ENCODE peak calls at places on chromosomes 6 and 20, in eight cellular contexts. F is tibial artery, S is substantia nigra, E is spleen, I is prostate gland, D is endodermal cell, Y is tibial nerve, H is HCT116. V is an unnamed sample.

GRCh38 chr6:122620902-122621301 is 10.7 kb downstream of the PKIB start:
- DNase-seq in D (no peak), I (no peak), F (no peak), S (no peak), H (peak; percentile 34), Y (no peak), E (no peak), V (no peak)

GRCh38 chr6:44456070-44456965 is 68.8 kb downstream of the CDC5L start:
- DNase-seq in I (no peak), F (no peak), E (peak; percentile 84), H (peak; percentile 41), S (no peak), D (peak; percentile 72), Y (no peak), V (no peak)

GRCh38 chr6:47016916-47017315 is 25.2 kb downstream of the ADGRF1 start:
- DNase-seq in H (no peak), E (no peak), F (no peak), I (no peak), D (no peak), Y (no peak), S (no peak), V (no peak)

GRCh38 chr6:37125779-37126553 is 44.0 kb upstream of the PIM1 start:
- DNase-seq in E (no peak), F (no peak), D (peak; percentile 96), I (no peak), S (no peak), H (no peak), Y (no peak), V (peak; percentile 57)

GRCh38 chr6:105363100-105363754 is 39.7 kb downstream of the PREP start:
- DNase-seq in Y (no peak), H (no peak), S (no peak), F (no peak), E (no peak), D (no peak), I (no peak), V (no peak)

GRCh38 chr6:50128420-50129005 is 78.8 kb upstream of the DEFB112 start:
- DNase-seq in F (no peak), D (no peak), H (no peak), S (no peak), Y (no peak), I (no peak), E (no peak), V (no peak)

GRCh38 chr6:137044366-137045220 is at the start of gene IL20RA:
- DNase-seq in S (no peak), E (peak; percentile 80), H (no peak), Y (no peak), F (no peak), D (peak; percentile 81), I (peak; percentile 33), V (peak; percentile 73)

GRCh38 chr6:90347411-90347841 is 50.8 kb upstream of the BACH2 start:
- DNase-seq in F (no peak), E (no peak), Y (no peak), S (no peak), I (no peak), H (no peak), D (no peak), V (no peak)

GRCh38 chr20:44720994-44721784 is 6.0 kb downstream of the CCN5 start:
- DNase-seq in F (peak; percentile 78), D (no peak), H (peak; percentile 37), I (no peak), E (no peak), Y (no peak), S (no peak), V (peak; percentile 49)

GRCh38 chr6:87925373-87926060 is 122.1 kb upstream of the SPACA1 start:
- DNase-seq in H (no peak), S (no peak), D (no peak), E (peak; percentile 83), F (no peak), Y (no peak), I (no peak), V (no peak)

GRCh38 chr6:14121936-14122344 is 4.4 kb downstream of the CD83 start:
- DNase-seq in D (no peak), H (no peak), I (no peak), F (peak; percentile 44), S (no peak), Y (no peak), E (no peak), V (no peak)

DNA sequence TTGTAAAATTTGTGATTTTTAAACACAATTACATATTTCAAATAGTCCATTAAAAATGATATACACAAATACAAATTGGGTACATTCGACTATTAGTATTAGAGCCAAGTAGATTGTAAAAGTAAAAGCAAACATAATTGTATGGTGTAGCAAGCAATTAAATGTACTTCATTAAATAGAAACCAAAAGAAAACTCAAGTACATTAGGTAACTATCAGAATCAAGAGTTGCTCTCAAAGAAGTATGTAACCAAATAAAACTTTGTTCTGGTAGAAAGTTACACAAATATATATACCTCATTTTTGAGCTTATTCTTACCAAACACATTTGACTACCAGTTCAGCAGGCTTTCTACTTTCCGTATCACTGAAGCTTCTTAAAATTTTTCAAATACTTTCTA is 22.1 kb downstream of the SERAC1 start:
- DNase-seq in E (no peak), Y (no peak), S (no peak), I (no peak), D (no peak), F (no peak), H (no peak), V (no peak)
- H3K27ac ChIP-seq in E (no peak overlapping the region), Y (no peak overlapping the region), S (no peak overlapping the region), I (no peak overlapping the region), D (no peak overlapping the region), F (no peak overlapping the region), H (no peak overlapping the region), V (no peak overlapping the region)

GRCh38 chr6:3795836-3796395 is 44.4 kb upstream of the PXDC1 start:
- DNase-seq in I (no peak), Y (no peak), S (peak; percentile 57), E (no peak), D (no peak), F (no peak), H (no peak), V (no peak)
- H3K27ac ChIP-seq in I (no peak overlapping the region), Y (no peak overlapping the region), S (peak overlapping the region; percentile 75), E (peak overlapping the region; percentile 87), D (peak overlapping the region; percentile 66), F (no peak overlapping the region), H (no peak overlapping the region), V (peak overlapping the region; percentile 65)

GRCh38 chr6:113809818-113810217 is 47.3 kb upstream of the MARCKS start:
- DNase-seq in S (no peak), D (no peak), F (no peak), H (no peak), Y (no peak), E (no peak), I (no peak), V (no peak)

GRCh38 chr6:113805836-113806500 is 51.2 kb upstream of the MARCKS start:
- DNase-seq in H (no peak), Y (no peak), F (no peak), D (no peak), S (no peak), I (no peak), E (no peak), V (no peak)

GRCh38 chr6:113802779-113803178 is 54.4 kb upstream of the MARCKS start:
- DNase-seq in E (no peak), S (no peak), F (no peak), Y (no peak), D (no peak), H (no peak), I (no peak), V (no peak)

DNA sequence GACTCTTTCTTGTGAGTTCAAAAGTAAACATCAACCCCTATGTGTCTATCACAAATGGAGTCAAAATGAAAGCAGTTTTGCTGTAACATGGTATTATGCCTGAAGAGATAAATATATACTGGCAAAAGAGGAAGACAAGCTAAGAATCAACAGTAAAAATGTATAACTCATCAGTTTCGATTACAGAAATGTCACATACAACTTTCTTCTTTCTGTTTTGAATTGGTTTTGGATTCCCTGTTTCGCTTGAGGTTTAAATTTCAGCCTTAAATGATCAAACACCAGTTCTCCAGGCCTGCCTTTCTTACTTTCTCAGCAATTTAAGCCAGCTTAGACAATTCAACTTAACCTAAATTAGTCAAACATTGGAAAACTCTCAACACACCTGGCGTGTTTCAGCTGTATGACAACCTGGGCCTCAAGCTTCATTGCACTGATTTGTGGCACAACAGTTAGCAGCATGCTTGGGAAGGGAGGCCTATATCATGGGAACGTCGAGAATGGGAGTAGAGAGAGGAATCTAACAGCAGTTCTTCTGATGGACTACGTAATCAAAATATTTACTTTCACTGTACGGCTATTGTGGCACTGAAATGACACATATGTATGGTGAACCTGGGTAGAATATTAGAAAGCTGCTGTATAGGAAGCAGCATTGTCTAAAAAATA is 51.8 kb upstream of the MARCKS start:
- DNase-seq in S (no peak), Y (no peak), H (no peak), F (no peak), E (no peak), I (no peak), D (no peak), V (no peak)
- H3K27ac ChIP-seq in S (no peak overlapping the region), Y (no peak overlapping the region), H (no peak overlapping the region), F (no peak overlapping the region), E (peak overlapping the region; percentile 62), I (no peak overlapping the region), D (no peak overlapping the region), V (no peak overlapping the region)

GRCh38 chr20:16575390-16576140 is 2.3 kb upstream of the KIF16B start:
- DNase-seq in E (no peak), H (no peak), D (peak; percentile 65), S (no peak), I (no peak), Y (no peak), F (no peak), V (no peak)

GRCh38 chr20:16571333-16571732 is 1.9 kb downstream of the KIF16B start:
- DNase-seq in H (no peak), Y (no peak), F (no peak), D (no peak), E (no peak), S (no peak), I (peak; percentile 35), V (no peak)

GRCh38 chr20:16576219-16576618 is 3.0 kb upstream of the KIF16B start:
- DNase-seq in F (no peak), Y (no peak), S (no peak), H (no peak), E (no peak), D (no peak), I (no peak), V (no peak)

GRCh38 chr20:16574656-16575355 is 1.6 kb upstream of the KIF16B start:
- DNase-seq in Y (peak; percentile 75), S (peak; percentile 59), D (peak; percentile 95), I (peak; percentile 77), H (peak; percentile 86), F (peak; percentile 87), E (peak; percentile 96), V (peak; percentile 93)

DNA sequence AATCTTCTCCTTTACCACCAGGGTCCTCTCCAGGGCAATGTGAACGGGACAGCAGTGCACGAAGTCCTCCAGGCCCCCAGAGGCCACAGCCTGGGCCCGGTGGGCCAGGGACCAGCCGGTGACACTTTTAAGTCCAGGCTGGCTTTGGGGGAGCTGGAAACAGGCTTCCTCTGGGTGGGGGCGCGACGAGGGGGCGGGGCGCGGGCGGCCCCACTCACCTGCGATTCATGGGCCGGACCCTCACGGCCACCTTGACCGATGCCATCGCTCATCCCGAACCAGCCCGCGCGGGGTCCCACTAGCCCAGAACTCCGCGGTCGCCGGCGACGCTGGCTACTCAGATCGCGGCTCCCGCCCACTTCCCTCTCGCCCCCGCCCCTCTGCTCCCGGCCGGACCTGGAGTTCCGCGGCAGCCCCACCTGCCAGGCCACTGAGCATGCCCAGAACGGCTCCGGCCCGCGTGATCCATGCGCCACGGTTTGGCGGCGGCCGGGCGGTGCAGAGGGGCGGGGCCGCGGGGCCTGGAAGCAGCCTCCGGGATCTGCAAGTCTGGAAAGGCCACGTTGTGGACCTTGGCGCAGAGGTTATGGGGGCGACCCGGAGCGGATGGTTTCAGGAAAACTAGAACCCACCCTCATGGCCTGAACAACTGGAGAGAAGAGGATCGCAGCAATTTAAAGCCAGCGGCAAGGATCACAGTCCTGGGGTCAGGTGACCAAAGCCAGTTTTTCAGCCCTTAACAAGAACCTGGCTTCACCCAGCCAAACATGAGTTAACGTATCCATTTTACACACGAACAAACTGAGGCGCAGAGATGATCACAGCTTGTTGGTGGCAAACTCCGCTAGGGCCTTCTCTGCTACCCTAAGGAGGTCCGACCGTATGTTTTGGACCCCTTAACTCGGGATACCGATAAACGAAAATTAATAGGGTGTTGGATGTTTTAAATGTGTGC is at the start of gene KIF16B:
- DNase-seq in H (peak; percentile 78), I (peak; percentile 89), F (peak; percentile 90), Y (peak; percentile 90), D (peak; percentile 99), S (peak; percentile 71), E (peak; percentile 97), V (peak; percentile 95)
- H3K27ac ChIP-seq in H (peak within 1 kb of the TSS; percentile 69), I (peak within 1 kb of the TSS; percentile 59), F (peak within 1 kb of the TSS; percentile 89), Y (peak within 1 kb of the TSS; percentile 90), D (no peak within 1 kb of the TSS), S (peak within 1 kb of the TSS; percentile 58), E (peak within 1 kb of the TSS; percentile 70), V (peak within 1 kb of the TSS; percentile 78)